ENCODE peak calls at places on chromosomes 12 and 14, in seven cellular contexts. X, N, E, V, P, Q and A are unnamed samples.
A peak's percentile ranks its signal among the peaks of the same experiment; 100 is the strongest.

GRCh38 chr12:104866286-104866685 is 91.8 kb downstream of the SLC41A2 start:
- DNase-seq in X (no peak), N (no peak), E (peak; percentile 81), V (no peak), P (no peak), Q (no peak), A (peak; percentile 90)

GRCh38 chr12:2845280-2845679 is 10.4 kb upstream of the NRIP2 start:
- DNase-seq in X (no peak), N (no peak), E (peak; percentile 69), V (no peak), P (no peak), Q (no peak), A (peak; percentile 89)

GRCh38 chr14:52018252-52018651 is 28.9 kb downstream of the RTRAF start:
- DNase-seq in X (no peak), N (no peak), E (no peak), V (no peak), P (no peak), Q (no peak), A (peak; percentile 37)

GRCh38 chr12:51997156-51997555 is 9.6 kb upstream of the TAMALIN start:
- DNase-seq in X (no peak), N (no peak), E (no peak), V (no peak), P (no peak), Q (no peak), A (no peak)

GRCh38 chr12:10153271-10154144 is 18.4 kb downstream of the OLR1 start:
- DNase-seq in X (peak; percentile 26), N (peak; percentile 36), E (peak; percentile 62), V (peak; percentile 64), P (no peak), Q (peak; percentile 60), A (peak; percentile 74)

GRCh38 chr12:41289461-41289860 is 101.3 kb downstream of the PDZRN4 start:
- DNase-seq in X (no peak), N (no peak), E (no peak), V (no peak), P (no peak), Q (no peak), A (no peak)

GRCh38 chr12:113867258-113867657 is 98.9 kb downstream of the RBM19 start:
- DNase-seq in X (no peak), N (no peak), E (peak; percentile 2), V (no peak), P (no peak), Q (no peak), A (peak; percentile 28)

GRCh38 chr12:72296389-72296788 is 24.2 kb downstream of the TRHDE start:
- DNase-seq in X (peak; percentile 32), N (no peak), E (peak; percentile 65), V (no peak), P (peak; percentile 97), Q (no peak), A (no peak)

GRCh38 chr12:107243316-107243715 is 150.0 kb upstream of the CRY1 start:
- DNase-seq in X (no peak), N (no peak), E (no peak), V (peak; percentile 59), P (no peak), Q (peak; percentile 72), A (no peak)

GRCh38 chr14:60179296-60179924 is 14.2 kb upstream of the DHRS7 start:
- DNase-seq in X (no peak), N (no peak), E (peak; percentile 53), V (no peak), P (no peak), Q (no peak), A (no peak)